ENCODE peak calls at places on chromosomes 4 and X, in six cellular contexts. C is uterus, K is IMR-90, B is SJSA1, G is colonic mucosa, R is upper lobe of right lung. Q is an unnamed sample. For H3K9me3, the result is how much of the 10 kb centered on the place peaks cover.

GRCh38 chrX:23392195-23392594 is 57.5 kb downstream of the PTCHD1 start:
- DNase-seq in C (no peak), K (no peak), B (no peak), G (no peak), R (no peak), Q (no peak)

GRCh38 chr4:153522800-153523089 is 56.6 kb downstream of the TMEM131L start:
- DNase-seq in C (no peak), K (no peak), B (no peak), G (no peak), R (no peak), Q (peak)

GRCh38 chrX:21638311-21638710 is 19.8 kb downstream of the KLHL34 start:
- DNase-seq in C (no peak), K (peak), B (no peak), G (no peak), R (no peak), Q (no peak)

GRCh38 chrX:130615941-130616340 is 214.2 kb downstream of the RBMX2 start:
- DNase-seq in C (no peak), K (no peak), B (no peak), G (no peak), R (no peak), Q (no peak)

GRCh38 chr4:102230194-102230593 is 115.1 kb downstream of the SLC39A8 start:
- DNase-seq in C (no peak), K (no peak), B (no peak), G (no peak), R (no peak), Q (no peak)

GRCh38 chr4:176981074-176981473 is 188.4 kb upstream of the VEGFC start:
- DNase-seq in C (no peak), K (no peak), B (no peak), G (no peak), R (no peak), Q (no peak)

GRCh38 chrX:83845397-83845796 is 15.5 kb upstream of the CYLC1 start:
- DNase-seq in C (no peak), K (peak), B (no peak), G (no peak), R (no peak), Q (no peak)

GRCh38 chr4:186728631-186729271 is 5.1 kb upstream of the FAT1 start:
- DNase-seq in C (no peak), K (no peak), B (peak), G (no peak), R (no peak), Q (no peak)

GRCh38 chr4:177119693-177120092 is 190.0 kb upstream of the NEIL3 start:
- DNase-seq in C (no peak), K (no peak), B (no peak), G (no peak), R (no peak), Q (no peak)

GRCh38 chr4:147846318-147847135 is 114.6 kb downstream of the ARHGAP10 start:
- DNase-seq in C (no peak), K (no peak), B (peak), G (no peak), R (no peak), Q (peak)

GRCh38 chr4:105140684-105141490 is 5.8 kb upstream of the TET2 start:
- DNase-seq in C (no peak), K (no peak), B (peak), G (peak), R (no peak), Q (no peak)

GRCh38 chrX:153934473-153935325 is at the start of gene NAA10:
- DNase-seq in C (peak), K (peak), B (peak), G (peak), R (peak), Q (peak)

GRCh38 chr4:30182786-30183185 is 537.4 kb upstream of the PCDH7 start:
- DNase-seq in C (no peak), K (no peak), B (no peak), G (no peak), R (no peak), Q (no peak)

GRCh38 chrX:142005532-142005931 is 101.8 kb downstream of the MAGEC1 start:
- DNase-seq in C (no peak), K (no peak), B (no peak), G (no peak), R (no peak), Q (no peak)

GRCh38 chr4:7263166-7263565 is 70.8 kb downstream of the SORCS2 start:
- DNase-seq in C (no peak), K (no peak), B (no peak), G (no peak), R (no peak), Q (no peak)

GRCh38 chr4:160247091-160247656 is 1144.3 kb downstream of the RAPGEF2 start:
- DNase-seq in C (no peak), K (no peak), B (no peak), G (no peak), R (no peak), Q (no peak)

GRCh38 chr4:5018603-5019002 is 655 bp downstream of the CYTL1 start:
- DNase-seq in C (no peak), K (no peak), B (no peak), G (no peak), R (no peak), Q (no peak)

GRCh38 chr4:187128971-187129370 is 405.3 kb upstream of the FAT1 start:
- DNase-seq in C (no peak), K (peak), B (peak), G (no peak), R (no peak), Q (no peak)

GRCh38 chrX:108312938-108313337 is 125.3 kb downstream of the COL4A6 start:
- DNase-seq in C (peak), K (peak), B (no peak), G (no peak), R (no peak), Q (no peak)

GRCh38 chr4:121256887-121257426 is 92.8 kb upstream of the TNIP3 start:
- DNase-seq in C (no peak), K (no peak), B (no peak), G (no peak), R (no peak), Q (no peak)

GRCh38 chrX:96181571-96181970 is 503.1 kb upstream of the DIAPH2 start:
- DNase-seq in C (no peak), K (no peak), B (no peak), G (no peak), R (no peak), Q (no peak)

GRCh38 chr4:161554372-161554990 is 609.3 kb downstream of the FSTL5 start:
- DNase-seq in C (no peak), K (peak), B (peak), G (no peak), R (no peak), Q (no peak)

GRCh38 chr4:124437853-124438495 is 274.6 kb downstream of the ANKRD50 start:
- DNase-seq in C (no peak), K (no peak), B (no peak), G (no peak), R (no peak), Q (no peak)

GRCh38 chr4:32172086-32172485 is 1451.9 kb downstream of the PCDH7 start:
- DNase-seq in C (no peak), K (no peak), B (no peak), G (no peak), R (no peak), Q (no peak)

GRCh38 chr4:2354760-2355159 is 63.7 kb downstream of the ZFYVE28 start:
- DNase-seq in C (no peak), K (no peak), B (no peak), G (no peak), R (peak), Q (no peak)

GRCh38 chrX:85851418-85851817 is 195.9 kb downstream of the CHM start:
- DNase-seq in C (no peak), K (peak), B (no peak), G (peak), R (peak), Q (no peak)

GRCh38 chr4:3047464-3048286 is 26.7 kb downstream of the HTT-AS start:
- DNase-seq in C (peak), K (peak), B (no peak), G (peak), R (peak), Q (peak)

GRCh38 chr4:40622913-40623312 is 6.8 kb downstream of the RBM47 start:
- DNase-seq in C (no peak), K (peak), B (no peak), G (no peak), R (no peak), Q (no peak)

GRCh38 chr4:185559913-185560281 is 24.6 kb upstream of the PDLIM3 start:
- DNase-seq in C (peak), K (peak), B (peak), G (peak), R (no peak), Q (no peak)

GRCh38 chr4:14916554-14917304 is 85.6 kb upstream of the CPEB2 start:
- DNase-seq in C (no peak), K (peak), B (no peak), G (no peak), R (no peak), Q (no peak)

GRCh38 chr4:73704314-73705055 is 35.9 kb upstream of the CXCL8 start:
- DNase-seq in C (peak), K (peak), B (peak), G (peak), R (no peak), Q (no peak)

GRCh38 chr4:173531085-173531965 is 1.3 kb upstream of the HAND2 start:
- DNase-seq in C (peak), K (no peak), B (no peak), G (no peak), R (no peak), Q (no peak)

GRCh38 chr4:173532725-173533511 is 2.9 kb upstream of the HAND2 start:
- DNase-seq in C (no peak), K (no peak), B (no peak), G (no peak), R (no peak), Q (no peak)

GRCh38 chr4:173528378-173529321 is 1.4 kb downstream of the HAND2 start:
- DNase-seq in C (no peak), K (no peak), B (no peak), G (no peak), R (no peak), Q (no peak)

GRCh38 chr4:173529505-173530325 is at the start of gene HAND2:
- DNase-seq in C (peak), K (peak), B (no peak), G (peak), R (no peak), Q (no peak)

GRCh38 chr4:173530326-173531062 is 465 bp upstream of the HAND2 start:
- DNase-seq in C (no peak), K (no peak), B (no peak), G (no peak), R (no peak), Q (no peak)
- H3K9me3 ChIP-seq in C (under half), K (under half), B (under half), G (under half), R (under half), Q (under half)

GRCh38 chrX:66504481-66504880 is 134.4 kb downstream of the EDA2R start:
- DNase-seq in C (no peak), K (no peak), B (no peak), G (no peak), R (no peak), Q (no peak)
- H3K9me3 ChIP-seq in C (under half), K (under half), B (under half), G (under half), R (under half), Q (under half)

GRCh38 chr4:33453916-33454315 is 2733.7 kb downstream of the PCDH7 start:
- DNase-seq in C (no peak), K (no peak), B (no peak), G (no peak), R (no peak), Q (no peak)
- H3K9me3 ChIP-seq in C (under half), K (under half), B (under half), G (under half), R (under half), Q (under half)

DNA sequence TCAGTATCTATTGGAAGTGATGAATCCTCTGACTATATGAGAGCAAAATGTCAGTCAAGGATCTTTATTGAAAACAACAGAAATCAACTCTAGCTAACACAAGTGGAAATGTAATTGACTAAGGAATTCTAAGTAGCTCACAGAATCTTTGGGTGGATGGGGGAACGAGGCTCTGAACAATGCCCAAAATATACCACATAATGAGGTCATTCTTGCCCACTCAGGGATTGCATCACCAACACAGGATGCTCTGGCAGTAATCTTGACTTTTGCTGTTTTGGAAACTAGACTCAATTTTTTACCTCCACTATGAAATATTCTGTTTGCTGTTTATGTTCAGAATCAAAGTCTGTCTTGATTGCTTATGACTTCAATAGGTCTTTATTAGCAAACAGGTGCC is 127.4 kb upstream of the UNC5C start:
- DNase-seq in C (no peak), K (no peak), B (no peak), G (no peak), R (no peak), Q (no peak)
- H3K9me3 ChIP-seq in C (under half), K (under half), B (under half), G (under half), R (under half), Q (under half)

DNA sequence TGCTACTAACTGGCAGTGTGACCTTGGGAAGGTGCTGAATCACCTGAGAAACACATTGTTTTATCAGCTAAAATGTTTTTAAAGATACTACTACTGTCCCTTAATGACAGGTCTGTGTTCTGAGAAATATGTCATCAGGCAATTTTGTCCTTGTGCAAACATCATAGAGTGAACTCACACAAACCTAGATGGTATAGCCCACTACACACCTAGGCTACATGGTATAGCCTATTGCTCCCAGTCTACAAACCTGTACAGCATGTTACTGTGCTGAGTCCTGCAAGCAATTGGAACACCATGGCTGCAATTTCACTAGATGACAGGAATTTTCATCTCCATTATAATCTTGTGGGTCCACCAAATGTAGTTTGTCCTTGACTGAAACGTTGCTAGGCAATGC is 101.3 kb upstream of the GUCY1A1 start:
- DNase-seq in C (no peak), K (no peak), B (no peak), G (no peak), R (no peak), Q (no peak)
- H3K9me3 ChIP-seq in C (under half), K (under half), B (under half), G (under half), R (under half), Q (under half)

DNA sequence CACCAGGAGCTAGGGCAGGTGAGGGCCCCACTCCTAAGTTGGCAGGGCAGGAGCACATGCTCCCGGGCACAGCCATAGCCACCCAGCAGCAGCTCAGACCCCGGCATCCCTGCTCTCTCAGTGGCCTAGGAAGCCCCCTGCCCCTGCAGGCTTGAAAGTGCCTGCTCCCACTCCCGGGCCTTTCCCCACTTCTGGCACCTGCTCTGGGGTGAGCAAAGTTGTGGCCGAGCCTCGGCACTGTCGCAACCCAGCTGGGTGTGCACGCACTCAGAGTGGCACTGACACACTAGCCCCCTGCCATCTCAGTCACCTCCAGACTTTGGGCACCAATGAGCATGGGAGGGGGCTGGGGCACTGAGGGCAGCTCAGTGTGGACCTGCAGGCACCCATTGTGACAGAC is 60.8 kb upstream of the CDKN2AIP start:
- DNase-seq in C (no peak), K (no peak), B (no peak), G (no peak), R (no peak), Q (no peak)
- H3K9me3 ChIP-seq in C (under half), K (under half), B (under half), G (under half), R (under half), Q (under half)